ENCODE peak calls at places on chromosome 4, in seven cellular contexts. V is IMR-90, C is neural progenitor cell, O is suprapubic skin, Y is fibroblast of lung, K is brain microvascular endothelial cell, J is uterus. D is an unnamed sample. For H3K36me3, the result is how much of the 10 kb centered on the place peaks cover.

GRCh38 chr4:82780398-82781231 is 18.0 kb downstream of the SCD5 start:
- DNase-seq in V (peak), C (no peak), O (no peak), Y (peak), K (peak), J (peak), D (peak)

GRCh38 chr4:184420881-184421416 is 53.4 kb downstream of the IRF2 start:
- DNase-seq in V (no peak), C (peak), O (no peak), Y (no peak), K (no peak), J (no peak), D (no peak)

GRCh38 chr4:144703494-144703893 is 57.5 kb downstream of the HHIP start:
- DNase-seq in V (no peak), C (peak), O (no peak), Y (no peak), K (no peak), J (no peak), D (no peak)

GRCh38 chr4:136713140-136713539 is 819.2 kb downstream of the PCDH18 start:
- DNase-seq in V (peak), C (no peak), O (no peak), Y (peak), K (peak), J (no peak), D (no peak)

GRCh38 chr4:2096073-2096609 is 37.0 kb downstream of the NAT8L start:
- DNase-seq in V (no peak), C (no peak), O (no peak), Y (no peak), K (no peak), J (no peak), D (no peak)

GRCh38 chr4:187608001-187608421 is 387.6 kb upstream of the ZFP42 start:
- DNase-seq in V (peak), C (no peak), O (no peak), Y (peak), K (peak), J (no peak), D (peak)

GRCh38 chr4:38060829-38061431 is 100.7 kb downstream of the PTTG2 start:
- DNase-seq in V (peak), C (no peak), O (no peak), Y (peak), K (peak), J (peak), D (no peak)

GRCh38 chr4:71732706-71733105 is 51.2 kb downstream of the GC start:
- DNase-seq in V (peak), C (peak), O (no peak), Y (peak), K (peak), J (no peak), D (peak)

GRCh38 chr4:184506527-184507121 is 32.3 kb upstream of the IRF2 start:
- DNase-seq in V (no peak), C (no peak), O (no peak), Y (no peak), K (no peak), J (no peak), D (no peak)

GRCh38 chr4:89024051-89024675 is 32.8 kb downstream of the FAM13A start:
- DNase-seq in V (peak), C (peak), O (no peak), Y (peak), K (peak), J (peak), D (peak)

GRCh38 chr4:836781-837301 is 10.9 kb upstream of the CPLX1 start:
- DNase-seq in V (no peak), C (no peak), O (no peak), Y (no peak), K (no peak), J (no peak), D (no peak)

GRCh38 chr4:73704314-73705055 is 35.9 kb upstream of the CXCL8 start:
- DNase-seq in V (peak), C (no peak), O (no peak), Y (peak), K (peak), J (peak), D (peak)

GRCh38 chr4:90419124-90419711 is 292.0 kb downstream of the CCSER1 start:
- DNase-seq in V (peak), C (peak), O (no peak), Y (peak), K (no peak), J (no peak), D (peak)

GRCh38 chr4:101366331-101366730 is 19.0 kb upstream of the PPP3CA start:
- DNase-seq in V (peak), C (no peak), O (no peak), Y (peak), K (no peak), J (no peak), D (no peak)

GRCh38 chr4:105352826-105353225 is 121.0 kb downstream of the PPA2 start:
- DNase-seq in V (peak), C (no peak), O (no peak), Y (peak), K (peak), J (no peak), D (peak)

GRCh38 chr4:1047106-1047975 is 35.9 kb downstream of the FGFRL1 start:
- DNase-seq in V (no peak), C (peak), O (peak), Y (no peak), K (no peak), J (peak), D (no peak)

GRCh38 chr4:65623509-65623908 is 46.8 kb downstream of the EPHA5 start:
- DNase-seq in V (peak), C (no peak), O (no peak), Y (peak), K (peak), J (no peak), D (peak)

GRCh38 chr4:142408003-142408441 is 438.1 kb downstream of the INPP4B start:
- DNase-seq in V (no peak), C (no peak), O (no peak), Y (peak), K (peak), J (no peak), D (peak)

GRCh38 chr4:113026556-113026955 is 22.9 kb upstream of the ANK2 start:
- DNase-seq in V (no peak), C (no peak), O (no peak), Y (peak), K (peak), J (no peak), D (peak)

GRCh38 chr4:184165291-184165690 is 52.4 kb downstream of the ENPP6 start:
- DNase-seq in V (peak), C (no peak), O (no peak), Y (peak), K (peak), J (no peak), D (no peak)

GRCh38 chr4:25351777-25352421 is 25.2 kb upstream of the ANAPC4 start:
- DNase-seq in V (peak), C (no peak), O (no peak), Y (peak), K (peak), J (no peak), D (peak)

GRCh38 chr4:152509595-152510209 is 26.2 kb downstream of the FBXW7 start:
- DNase-seq in V (no peak), C (no peak), O (no peak), Y (no peak), K (no peak), J (no peak), D (no peak)
- H3K4me3 ChIP-seq in V (no peak), C (no peak), O (no peak), Y (no peak), K (no peak), J (no peak), D (no peak)

DNA sequence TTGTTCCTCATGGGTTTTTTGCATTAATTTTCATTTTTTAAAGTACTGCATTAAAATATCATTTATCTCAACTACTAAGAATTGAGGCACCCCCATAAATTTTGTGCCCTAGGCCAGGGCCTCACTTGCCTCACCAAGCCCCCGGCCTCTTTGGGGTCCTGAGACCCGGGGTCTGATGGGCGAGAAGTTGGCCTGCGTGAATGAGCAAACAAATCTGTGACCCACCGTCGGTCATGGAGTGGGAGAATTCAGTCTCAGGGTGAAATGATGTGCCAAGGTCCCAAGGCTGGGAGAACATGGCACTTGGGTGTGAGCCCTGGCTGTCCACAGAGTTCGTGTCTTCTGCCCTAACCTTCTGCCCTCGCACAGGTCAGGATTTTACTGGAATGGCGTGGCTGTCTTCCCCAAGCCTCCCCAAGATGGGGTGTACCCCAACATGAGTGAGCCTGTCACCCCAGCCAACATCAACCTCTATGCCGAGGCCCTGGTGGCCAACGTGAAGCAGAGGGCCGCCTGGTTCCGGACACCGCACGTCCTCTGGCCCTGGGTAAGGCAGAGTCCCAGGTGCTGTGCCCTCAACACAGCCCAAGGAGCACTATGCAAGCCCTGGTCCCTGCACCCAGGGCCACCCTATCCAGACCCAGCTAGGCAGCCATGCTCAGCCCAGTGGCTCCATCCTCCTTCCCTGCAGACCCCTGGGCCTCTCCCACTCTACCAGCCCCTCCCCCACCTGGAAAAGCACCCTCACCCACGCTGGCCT is 18.0 kb downstream of the MAN2B2 start:
- DNase-seq in V (no peak), C (no peak), O (no peak), Y (no peak), K (no peak), J (no peak), D (no peak)
- TF ChIP-seq CTCF in V (no peak), C (no peak), O (no peak), Y (no peak), K (no peak), J (no peak), D (no peak)

GRCh38 chr4:153372967-153373562 is 28.6 kb downstream of the MND1 start:
- DNase-seq in V (no peak), C (no peak), O (no peak), Y (no peak), K (no peak), J (no peak), D (no peak)

GRCh38 chr4:153371835-153372234 is 27.3 kb downstream of the MND1 start:
- DNase-seq in V (no peak), C (no peak), O (no peak), Y (no peak), K (no peak), J (no peak), D (no peak)

GRCh38 chr4:153374471-153374870 is 30.0 kb downstream of the MND1 start:
- DNase-seq in V (no peak), C (no peak), O (no peak), Y (no peak), K (no peak), J (no peak), D (no peak)

GRCh38 chr4:153375303-153375702 is 30.8 kb downstream of the MND1 start:
- DNase-seq in V (no peak), C (no peak), O (no peak), Y (no peak), K (no peak), J (no peak), D (no peak)
- H3K36me3 ChIP-seq in V (under half), C (under half), O (under half), Y (under half), K (under half), J (under half), D (under half)

DNA sequence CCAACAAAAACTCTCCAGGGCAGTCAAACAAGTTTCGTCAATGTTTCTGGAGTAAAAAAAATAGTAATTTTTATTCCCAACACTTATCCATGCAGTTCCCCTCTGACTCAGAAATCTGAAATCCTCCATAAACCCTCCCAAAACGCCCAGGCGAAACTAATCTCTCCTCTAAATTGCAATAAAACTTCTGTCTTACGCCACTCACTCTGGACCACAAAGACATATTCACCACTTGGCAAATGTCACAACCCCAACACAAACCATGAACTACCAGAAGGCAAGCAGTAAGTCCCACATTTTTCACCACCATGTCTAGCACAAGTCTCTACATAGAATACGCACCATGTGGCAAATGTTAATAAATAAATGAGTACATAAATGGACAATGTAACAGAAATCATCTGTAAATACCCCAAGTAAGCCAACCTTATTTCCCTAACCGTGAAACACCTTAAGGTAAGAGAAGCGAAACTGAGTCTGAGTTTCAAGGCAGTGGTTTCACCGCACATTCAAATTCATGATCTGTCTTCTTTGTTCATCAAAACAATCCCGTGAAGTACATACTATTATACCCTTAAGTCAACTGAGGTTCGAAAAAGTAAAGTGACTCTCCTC is 1.6 kb downstream of the PAPSS1 start:
- DNase-seq in V (no peak), C (no peak), O (no peak), Y (peak), K (no peak), J (no peak), D (no peak)
- H3K4me3 ChIP-seq in V (peak), C (peak), O (peak), Y (peak), K (peak), J (no peak), D (no peak)

DNA sequence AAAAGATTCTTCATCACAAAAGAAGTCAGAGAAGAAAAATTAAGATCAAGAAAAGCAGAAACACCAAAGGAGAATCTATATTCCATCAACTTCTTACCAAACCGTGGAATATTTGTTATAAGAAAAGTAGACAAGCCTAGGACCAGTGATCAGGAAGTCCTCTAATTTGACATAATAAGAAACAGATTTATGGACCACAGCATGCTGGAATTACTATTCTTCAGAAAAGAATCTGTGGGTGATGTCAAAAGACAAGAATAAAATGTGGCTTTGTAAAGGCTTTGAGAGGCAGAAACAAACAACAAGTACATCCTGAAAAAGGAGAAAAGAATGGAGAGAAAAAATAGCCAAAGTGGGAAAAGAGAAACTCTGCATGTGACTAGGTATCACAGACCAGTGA is 123.3 kb downstream of the SLC10A7 start:
- DNase-seq in V (no peak), C (no peak), O (no peak), Y (no peak), K (no peak), J (no peak), D (no peak)
- TF ChIP-seq CTCF in V (no peak), C (no peak), O (no peak), Y (no peak), K (no peak), J (no peak), D (no peak)

GRCh38 chr4:87339440-87339839 is 16.8 kb upstream of the HSD17B13 start:
- DNase-seq in V (no peak), C (no peak), O (no peak), Y (no peak), K (no peak), J (no peak), D (no peak)
- H3K36me3 ChIP-seq in V (under half), C (under half), O (under half), Y (under half), K (under half), J (under half), D (under half)